ENCODE peak calls at places on chromosomes 13 and 19, in four cellular contexts. A, I, Y and B are unnamed samples.

GRCh38 chr19:10687518-10688288 is 13.5 kb upstream of the QTRT1 start:
- DNase-seq in A (no peak), I (no peak), Y (no peak), B (no peak)

GRCh38 chr13:60936281-60936680 is 479.4 kb downstream of the PCDH20 start:
- DNase-seq in Y (no peak), I (no peak), A (no peak), B (no peak)

GRCh38 chr19:2391118-2391725 is 31.2 kb downstream of the TMPRSS9 start:
- DNase-seq in A (no peak), I (no peak), Y (no peak), B (peak; percentile 20)

GRCh38 chr13:25286308-25286968 is 850 bp downstream of the MTMR6 start:
- DNase-seq in A (no peak), Y (no peak), I (no peak), B (peak; percentile 40)

GRCh38 chr19:1526979-1527649 is 3.2 kb downstream of the PLK5 start:
- DNase-seq in I (no peak), Y (no peak), A (no peak), B (no peak)

GRCh38 chr19:45408830-45409593 is 2.6 kb downstream of the POLR1G start:
- DNase-seq in I (no peak), A (no peak), Y (no peak), B (no peak)

GRCh38 chr13:37869756-37870488 is at the start of gene TRPC4:
- DNase-seq in I (no peak), Y (no peak), A (peak; percentile 66), B (no peak)

GRCh38 chr13:37985281-37985680 is 115.7 kb upstream of the TRPC4 start:
- DNase-seq in Y (no peak), A (no peak), I (no peak), B (no peak)

GRCh38 chr13:37453246-37453645 is 145.3 kb downstream of the POSTN start:
- DNase-seq in Y (no peak), A (no peak), I (no peak), B (no peak)

GRCh38 chr13:110411316-110412105 is 104.4 kb downstream of the COL4A2 start:
- DNase-seq in A (no peak), I (no peak), Y (no peak), B (no peak)

GRCh38 chr13:99221567-99222239 is 21.0 kb downstream of the UBAC2 start:
- DNase-seq in A (no peak), Y (no peak), I (no peak), B (no peak)

GRCh38 chr13:27839809-27840467 is 47.7 kb downstream of the GSX1 start:
- DNase-seq in I (no peak), A (no peak), Y (no peak), B (no peak)

GRCh38 chr13:80962855-80963254 is 621.9 kb upstream of the SPRY2 start:
- DNase-seq in I (no peak), A (no peak), Y (no peak), B (no peak)

GRCh38 chr13:82615043-82615442 is 1267.2 kb downstream of the SLITRK1 start:
- DNase-seq in I (no peak), Y (no peak), A (no peak), B (no peak)

GRCh38 chr13:59103004-59103768 is 1060.5 kb downstream of the DIAPH3 start:
- DNase-seq in I (no peak), A (no peak), Y (no peak), B (no peak)

GRCh38 chr13:92316030-92316429 is 910.6 kb upstream of the GPC6 start:
- DNase-seq in I (no peak), Y (no peak), A (no peak), B (no peak)

GRCh38 chr13:60679131-60679530 is 282.1 kb downstream of the TDRD3 start:
- DNase-seq in Y (no peak), A (no peak), I (no peak), B (no peak)

GRCh38 chr19:18764591-18765051 is 26.5 kb downstream of the COMP start:
- DNase-seq in A (no peak), I (no peak), Y (no peak), B (no peak)

GRCh38 chr19:16893686-16893990 is 4.8 kb downstream of the F2RL3 start:
- DNase-seq in A (no peak), Y (no peak), I (no peak), B (no peak)

GRCh38 chr19:11642902-11643301 is 45.6 kb downstream of the ZNF627 start:
- DNase-seq in I (no peak), A (no peak), Y (no peak), B (no peak)

DNA sequence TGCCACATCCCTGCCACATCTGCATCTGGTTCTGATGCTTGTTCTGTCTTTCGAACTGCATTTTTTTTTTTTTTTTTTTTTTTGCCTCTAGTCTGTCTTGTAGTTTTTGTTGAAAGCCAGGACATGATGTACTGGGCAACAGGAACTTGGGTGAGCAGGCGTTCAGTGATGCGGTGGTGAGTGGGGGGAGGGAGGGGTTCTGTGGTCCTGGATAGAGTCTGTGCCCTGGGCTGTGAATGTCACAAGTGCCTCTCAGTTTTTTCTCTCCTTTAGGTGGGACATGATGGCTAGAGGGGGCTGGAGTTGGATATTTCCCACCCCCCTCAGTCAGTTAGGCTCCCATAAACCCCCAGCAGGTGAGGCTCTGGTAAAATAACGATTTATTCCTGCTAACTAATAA is 3.5 kb downstream of the CEACAM4 start:
- DNase-seq in Y (no peak), I (no peak), A (no peak), B (no peak)
- H3K27me3 ChIP-seq in Y (peaks cover 21% of the 10 kb centered on the region), I (peaks cover 34% of the 10 kb centered on the region), A (no peaks in the 10 kb centered on the region), B (no peaks in the 10 kb centered on the region)

GRCh38 chr19:5271145-5271544 is 69.5 kb downstream of the PTPRS start:
- DNase-seq in Y (no peak), A (no peak), I (no peak), B (no peak)
- TF ChIP-seq CTCF in Y (no peak), A (no peak), I (no peak), B (no peak)

GRCh38 chr19:27806471-27807070 is 1406.4 kb downstream of the UQCRFS1 start:
- DNase-seq in Y (no peak), A (no peak), I (no peak), B (no peak)
- H3K4me1 ChIP-seq in Y (no peaks in the 10 kb centered on the region), A (no peaks in the 10 kb centered on the region), I (no peaks in the 10 kb centered on the region), B (no peaks in the 10 kb centered on the region)

GRCh38 chr13:30726192-30726591 is 9.2 kb upstream of the ALOX5AP start:
- DNase-seq in Y (no peak), I (no peak), A (no peak), B (no peak)

GRCh38 chr13:30730526-30730925 is 4.8 kb upstream of the ALOX5AP start:
- DNase-seq in I (no peak), A (no peak), Y (no peak), B (no peak)

GRCh38 chr13:30722361-30722760 is 13.0 kb upstream of the ALOX5AP start:
- DNase-seq in I (no peak), A (no peak), Y (no peak), B (no peak)

GRCh38 chr13:30727491-30728350 is 7.6 kb upstream of the ALOX5AP start:
- DNase-seq in A (no peak), Y (no peak), I (no peak), B (no peak)

GRCh38 chr13:30725331-30726085 is 9.8 kb upstream of the ALOX5AP start:
- DNase-seq in Y (no peak), I (no peak), A (no peak), B (no peak)
- H3K27me3 ChIP-seq in Y (no peaks in the 10 kb centered on the region), I (no peaks in the 10 kb centered on the region), A (no peaks in the 10 kb centered on the region), B (no peaks in the 10 kb centered on the region)